ENCODE peak calls at places on chromosome 3, in eight cellular contexts. K, C, V, M, E, J, R and U are unnamed samples.
A peak's percentile ranks its signal among the peaks of the same experiment; 100 is the strongest.

GRCh38 chr3:59046839-59047238 is 3.0 kb downstream of the CFAP20DC start:
- DNase-seq in K (no peak), C (no peak), V (no peak), M (no peak), E (no peak), J (no peak), R (no peak), U (no peak)

GRCh38 chr3:101501783-101502182 is 11.2 kb downstream of the SENP7 start:
- DNase-seq in K (no peak), C (no peak), V (no peak), M (no peak), E (no peak), J (no peak), R (no peak), U (no peak)

GRCh38 chr3:133934996-133935842 is 39.5 kb upstream of the RAB6B start:
- DNase-seq in K (no peak), C (no peak), V (no peak), M (no peak), E (no peak), J (no peak), R (no peak), U (no peak)

GRCh38 chr3:110859340-110859739 is 212.3 kb upstream of the NECTIN3 start:
- DNase-seq in K (no peak), C (no peak), V (no peak), M (no peak), E (no peak), J (no peak), R (no peak), U (no peak)

GRCh38 chr3:192750201-192750600 is 22.9 kb upstream of the FGF12 start:
- DNase-seq in K (no peak), C (no peak), V (no peak), M (no peak), E (no peak), J (no peak), R (no peak), U (no peak)

GRCh38 chr3:156729460-156730179 is 55.2 kb downstream of the TIPARP start:
- DNase-seq in K (no peak), C (no peak), V (no peak), M (no peak), E (no peak), J (no peak), R (no peak), U (no peak)

GRCh38 chr3:183944790-183945189 is 60.1 kb upstream of the PARL start:
- DNase-seq in K (no peak), C (no peak), V (no peak), M (no peak), E (no peak), J (no peak), R (no peak), U (no peak)

GRCh38 chr3:53583161-53583690 is 88.8 kb downstream of the CACNA1D start:
- DNase-seq in K (no peak), C (no peak), V (no peak), M (no peak), E (no peak), J (no peak), R (no peak), U (no peak)

GRCh38 chr3:100402150-100402706 is 889 bp downstream of the LNP1 start:
- DNase-seq in K (no peak), C (no peak), V (no peak), M (no peak), E (no peak), J (peak; percentile 72), R (no peak), U (no peak)

GRCh38 chr3:87088984-87089841 is 98.3 kb upstream of the VGLL3 start:
- DNase-seq in K (peak; percentile 74), C (no peak), V (no peak), M (no peak), E (peak; percentile 4), J (peak; percentile 90), R (peak; percentile 55), U (peak; percentile 24)

GRCh38 chr3:156491192-156491591 is 63.7 kb downstream of the SSR3 start:
- DNase-seq in K (no peak), C (no peak), V (no peak), M (no peak), E (no peak), J (no peak), R (no peak), U (no peak)

GRCh38 chr3:25594007-25594502 is 70.7 kb downstream of the TOP2B start:
- DNase-seq in K (no peak), C (no peak), V (no peak), M (no peak), E (peak; percentile 20), J (peak; percentile 87), R (no peak), U (peak; percentile 67)